ENCODE peak calls at places on chromosomes 12 and 14, in five cellular contexts. O, J, P, Y and S are unnamed samples.

GRCh38 chr14:104084251-104085002 is 1.1 kb upstream of the ASPG start:
- DNase-seq in O (peak), J (no peak), P (no peak), Y (no peak), S (no peak)

GRCh38 chr12:39605996-39606395 is 13.6 kb downstream of the ABCD2 start:
- DNase-seq in O (peak), J (no peak), P (peak), Y (no peak), S (no peak)

GRCh38 chr12:8784464-8784863 is 38.0 kb upstream of the A2ML1 start:
- DNase-seq in O (no peak), J (no peak), P (no peak), Y (no peak), S (no peak)

GRCh38 chr14:100712490-100712889 is 14.2 kb upstream of the DLK1 start:
- DNase-seq in O (no peak), J (no peak), P (no peak), Y (no peak), S (no peak)

GRCh38 chr12:50403001-50403440 is 2.3 kb downstream of the LARP4 start:
- DNase-seq in O (no peak), J (no peak), P (no peak), Y (no peak), S (no peak)

GRCh38 chr12:85606455-85606854 is 229.8 kb downstream of the RASSF9 start:
- DNase-seq in O (no peak), J (no peak), P (no peak), Y (no peak), S (no peak)

GRCh38 chr12:954736-955135 is 5.2 kb upstream of the RAD52 start:
- DNase-seq in O (no peak), J (no peak), P (no peak), Y (no peak), S (no peak)

GRCh38 chr14:71372411-71372838 is 465.2 kb downstream of the PCNX1 start:
- DNase-seq in O (peak), J (no peak), P (peak), Y (no peak), S (no peak)

GRCh38 chr14:75247286-75247922 is 31.2 kb upstream of the FOS start:
- DNase-seq in O (no peak), J (no peak), P (no peak), Y (no peak), S (peak)

GRCh38 chr12:106114084-106115068 is 24.4 kb downstream of the NUAK1 start:
- DNase-seq in O (peak), J (no peak), P (peak), Y (peak), S (no peak)

GRCh38 chr14:53408175-53408879 is 255.2 kb upstream of the DDHD1 start:
- DNase-seq in O (no peak), J (no peak), P (no peak), Y (no peak), S (no peak)

GRCh38 chr12:55899035-55899434 is 28.7 kb downstream of the PYM1 start:
- DNase-seq in O (no peak), J (no peak), P (no peak), Y (no peak), S (peak)

GRCh38 chr12:5718680-5719079 is 226.4 kb downstream of the ANO2 start:
- DNase-seq in O (peak), J (peak), P (no peak), Y (no peak), S (no peak)

GRCh38 chr12:132450391-132451171 is 39.4 kb upstream of the FBRSL1 start:
- DNase-seq in O (no peak), J (no peak), P (no peak), Y (no peak), S (no peak)

GRCh38 chr12:112947761-112948160 is 9.5 kb downstream of the OAS3 start:
- DNase-seq in O (no peak), J (no peak), P (no peak), Y (no peak), S (no peak)

GRCh38 chr14:92549853-92550244 is 36.3 kb downstream of the RIN3 start:
- DNase-seq in O (no peak), J (no peak), P (no peak), Y (no peak), S (no peak)

GRCh38 chr12:55652352-55652751 is 15.7 kb downstream of the OR10P1 start:
- DNase-seq in O (no peak), J (no peak), P (no peak), Y (no peak), S (peak)

GRCh38 chr12:120738252-120739030 is 12.8 kb downstream of the ACADS start:
- DNase-seq in O (no peak), J (no peak), P (no peak), Y (no peak), S (no peak)

GRCh38 chr14:70567791-70568190 is 32.7 kb downstream of the MED6 start:
- DNase-seq in O (peak), J (no peak), P (peak), Y (no peak), S (peak)

GRCh38 chr12:71955946-71956345 is 17.3 kb downstream of the TPH2 start:
- DNase-seq in O (no peak), J (no peak), P (no peak), Y (no peak), S (no peak)

GRCh38 chr14:74574092-74574438 is 38.0 kb downstream of the LTBP2 start:
- DNase-seq in O (peak), J (no peak), P (no peak), Y (no peak), S (peak)

GRCh38 chr12:67752226-67752732 is 103.7 kb downstream of the DYRK2 start:
- DNase-seq in O (no peak), J (no peak), P (peak), Y (no peak), S (no peak)

GRCh38 chr14:94646481-94646880 is 34.3 kb downstream of the SERPINA3 start:
- DNase-seq in O (peak), J (peak), P (no peak), Y (no peak), S (no peak)

GRCh38 chr14:52312872-52313492 is 1.1 kb upstream of the PTGER2 start:
- DNase-seq in O (no peak), J (no peak), P (no peak), Y (no peak), S (no peak)